ENCODE peak calls at places on chromosomes 7 and 10, in nine cellular contexts. B is stimulated activated effector memory CD8-positive, alpha-beta T cell treated with anti-CD3 and anti-CD28 coated beads, Interleukin-12 subunit alpha, Interleukin-12 subunit beta, amount 100 ng/mL, for 72 hours; O is IMR-90; J is CD4-positive, alpha-beta memory T cell; Z is retina; A is fibroblast of the conjunctiva; W is cerebellum; F is occipital lobe; M is NCI-H1436. X is an unnamed sample.
A peak's percentile ranks its signal among the peaks of the same experiment; 100 is the strongest.

GRCh38 chr10:121284952-121285351 is 313.3 kb downstream of the FGFR2 start:
- DNase-seq in W (no peak), F (no peak), A (no peak), B (no peak), Z (no peak), M (no peak), O (no peak), J (no peak), X (no peak)

GRCh38 chr7:91149518-91149917 is 114.7 kb upstream of the FZD1 start:
- DNase-seq in W (no peak), B (no peak), F (no peak), O (no peak), J (no peak), Z (no peak), A (no peak), M (no peak), X (no peak)

GRCh38 chr7:92253251-92253650 is 7.5 kb downstream of the ANKIB1 start:
- DNase-seq in F (peak; percentile 15), A (no peak), W (no peak), M (no peak), O (no peak), B (no peak), Z (no peak), J (no peak), X (no peak)

GRCh38 chr7:35036361-35037171 is 719 bp downstream of the DPY19L1 start:
- DNase-seq in Z (peak; percentile 85), J (peak; percentile 45), A (peak; percentile 22), O (peak; percentile 53), W (peak; percentile 47), F (no peak), B (peak; percentile 22), M (no peak), X (peak; percentile 21)

GRCh38 chr10:48788551-48788950 is 103.9 kb downstream of the WDFY4 start:
- DNase-seq in O (no peak), W (no peak), J (no peak), F (no peak), M (no peak), Z (no peak), A (no peak), B (no peak), X (no peak)

GRCh38 chr7:725223-726005 is 1.1 kb upstream of the DNAAF5 start:
- DNase-seq in M (no peak), Z (no peak), F (no peak), W (no peak), O (peak; percentile 86), J (no peak), B (no peak), A (no peak), X (no peak)

GRCh38 chr7:148473694-148474222 is 116.8 kb upstream of the C7orf33 start:
- DNase-seq in J (no peak), M (no peak), Z (no peak), B (no peak), W (no peak), A (no peak), O (no peak), F (no peak), X (no peak)

GRCh38 chr10:75472685-75473084 is 41.3 kb downstream of the LRMDA start:
- DNase-seq in Z (no peak), O (no peak), J (no peak), W (no peak), B (no peak), M (no peak), A (no peak), F (no peak), X (no peak)